ENCODE peak calls at places on chromosomes 4 and X, in nine cellular contexts. Q, D, N, J, W, F, Z, V and R are unnamed samples.

GRCh38 chr4:1041147-1041935 is 29.9 kb downstream of the FGFRL1 start:
- DNase-seq in Q (peak; percentile 34), D (no peak), N (no peak), J (no peak), W (no peak), F (no peak), Z (no peak), V (peak; percentile 26), R (no peak)

GRCh38 chr4:120083152-120083551 is 16.5 kb upstream of the MAD2L1 start:
- DNase-seq in Q (no peak), D (no peak), N (no peak), J (no peak), W (no peak), F (no peak), Z (no peak), V (no peak), R (no peak)

GRCh38 chrX:27964432-27964831 is 16.8 kb downstream of the DCAF8L1 start:
- DNase-seq in Q (no peak), D (no peak), N (no peak), J (no peak), W (no peak), F (no peak), Z (no peak), V (no peak), R (no peak)

GRCh38 chr4:41205130-41205529 is 9.2 kb downstream of the APBB2 start:
- DNase-seq in Q (no peak), D (no peak), N (no peak), J (no peak), W (no peak), F (no peak), Z (no peak), V (no peak), R (no peak)

GRCh38 chr4:64079316-64079715 is 329.9 kb downstream of the TECRL start:
- DNase-seq in Q (no peak), D (no peak), N (no peak), J (no peak), W (no peak), F (no peak), Z (no peak), V (no peak), R (no peak)

GRCh38 chrX:71100581-71101505 is 5.2 kb downstream of the FOXO4 start:
- DNase-seq in Q (no peak), D (peak; percentile 52), N (peak; percentile 18), J (no peak), W (no peak), F (no peak), Z (no peak), V (no peak), R (no peak)

GRCh38 chr4:69718376-69719293 is 41.8 kb downstream of the SULT1B1 start:
- DNase-seq in Q (peak; percentile 19), D (no peak), N (no peak), J (no peak), W (no peak), F (no peak), Z (no peak), V (peak; percentile 8), R (no peak)

GRCh38 chr4:176729489-176729888 is 63.2 kb downstream of the VEGFC start:
- DNase-seq in Q (peak; percentile 46), D (no peak), N (no peak), J (no peak), W (no peak), F (no peak), Z (no peak), V (no peak), R (no peak)

GRCh38 chrX:53682885-53683555 is 3.5 kb downstream of the HUWE1 start:
- DNase-seq in Q (peak; percentile 50), D (peak; percentile 60), N (peak; percentile 16), J (peak; percentile 17), W (peak; percentile 58), F (peak; percentile 65), Z (no peak), V (peak; percentile 82), R (peak; percentile 32)

GRCh38 chrX:72316408-72317079 is 10.8 kb upstream of the CITED1 start:
- DNase-seq in Q (no peak), D (no peak), N (no peak), J (no peak), W (no peak), F (no peak), Z (no peak), V (no peak), R (no peak)

GRCh38 chrX:123993326-123993725 is 31.8 kb downstream of the STAG2 start:
- DNase-seq in Q (peak; percentile 81), D (no peak), N (no peak), J (no peak), W (no peak), F (no peak), Z (no peak), V (peak; percentile 80), R (no peak)

GRCh38 chr4:30720656-30721352 is 635 bp downstream of the PCDH7 start:
- DNase-seq in Q (peak; percentile 61), D (no peak), N (no peak), J (no peak), W (peak; percentile 74), F (peak; percentile 73), Z (no peak), V (peak; percentile 79), R (no peak)

GRCh38 chr4:34921391-34921790 is 1322.9 kb downstream of the ARAP2 start:
- DNase-seq in Q (no peak), D (no peak), N (no peak), J (no peak), W (no peak), F (no peak), Z (no peak), V (no peak), R (no peak)

DNA sequence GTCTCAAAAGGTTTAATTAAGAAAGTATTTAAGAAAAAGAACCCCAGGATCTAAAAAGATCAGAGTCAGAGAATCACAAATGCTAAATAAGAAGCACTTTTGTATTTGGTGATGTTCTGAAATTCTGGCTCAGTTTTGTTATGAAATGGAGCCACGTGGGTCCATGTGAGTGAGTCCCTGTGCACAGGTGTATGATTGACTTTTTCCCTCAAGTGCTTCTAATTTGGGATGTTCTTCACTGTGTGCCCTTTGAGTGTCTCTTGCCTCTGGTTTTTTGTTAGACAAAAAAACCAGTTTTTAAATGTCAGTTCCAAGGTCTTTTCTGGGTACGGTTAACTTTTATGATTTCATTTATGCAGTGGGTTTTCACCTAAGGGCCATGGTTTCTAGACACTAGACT is 44.4 kb downstream of the REPS2 start:
- DNase-seq in Q (no peak), D (no peak), N (no peak), J (no peak), W (no peak), F (no peak), Z (no peak), V (no peak), R (no peak)
- H3K9me3 ChIP-seq in Q (no peaks in the 10 kb centered on the region), D (no peaks in the 10 kb centered on the region), N (no peaks in the 10 kb centered on the region), J (no peaks in the 10 kb centered on the region), W (no peaks in the 10 kb centered on the region), F (no peaks in the 10 kb centered on the region), Z (no peaks in the 10 kb centered on the region), V (no peaks in the 10 kb centered on the region), R (no peaks in the 10 kb centered on the region)

DNA sequence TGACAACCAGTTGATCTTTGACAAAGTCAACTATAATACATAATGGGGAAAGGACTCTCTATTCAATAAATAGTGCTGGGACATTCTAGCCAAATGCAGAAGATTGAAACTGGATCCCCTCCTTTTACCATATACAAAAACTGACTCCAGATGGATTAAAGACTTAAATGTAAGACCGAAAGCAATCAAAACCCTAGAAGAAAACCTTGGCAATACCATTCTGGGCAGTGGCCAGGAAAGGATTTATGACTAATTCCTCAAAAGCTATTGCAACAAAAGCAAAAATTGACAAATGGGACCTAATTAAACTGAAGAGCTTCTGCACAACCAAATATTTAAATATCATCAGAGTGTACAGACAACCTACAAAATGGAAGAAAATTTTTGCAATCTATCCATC is 185.1 kb downstream of the NPNT start:
- DNase-seq in Q (peak; percentile 7), D (no peak), N (no peak), J (no peak), W (no peak), F (no peak), Z (no peak), V (no peak), R (no peak)
- H3K9me3 ChIP-seq in Q (no peaks in the 10 kb centered on the region), D (peaks cover 3% of the 10 kb centered on the region), N (peaks cover 6% of the 10 kb centered on the region), J (peaks cover 34% of the 10 kb centered on the region), W (no peaks in the 10 kb centered on the region), F (no peaks in the 10 kb centered on the region), Z (no peaks in the 10 kb centered on the region), V (peaks cover 40% of the 10 kb centered on the region), R (peaks cover 6% of the 10 kb centered on the region)

GRCh38 chrX:54933150-54933826 is 12.7 kb downstream of the TRO start:
- DNase-seq in Q (no peak), D (no peak), N (no peak), J (no peak), W (no peak), F (no peak), Z (no peak), V (no peak), R (no peak)

GRCh38 chrX:54937416-54937815 is 16.8 kb downstream of the TRO start:
- DNase-seq in Q (no peak), D (no peak), N (no peak), J (no peak), W (no peak), F (no peak), Z (no peak), V (no peak), R (no peak)

GRCh38 chrX:54934890-54935289 is 14.3 kb downstream of the TRO start:
- DNase-seq in Q (no peak), D (no peak), N (no peak), J (no peak), W (no peak), F (no peak), Z (no peak), V (no peak), R (no peak)

GRCh38 chrX:54931107-54931506 is 10.5 kb downstream of the TRO start:
- DNase-seq in Q (no peak), D (no peak), N (no peak), J (no peak), W (no peak), F (no peak), Z (no peak), V (no peak), R (no peak)

GRCh38 chrX:54934058-54934457 is 13.4 kb downstream of the TRO start:
- DNase-seq in Q (no peak), D (no peak), N (no peak), J (no peak), W (no peak), F (no peak), Z (no peak), V (no peak), R (no peak)
- H3K9me3 ChIP-seq in Q (no peaks in the 10 kb centered on the region), D (no peaks in the 10 kb centered on the region), N (no peaks in the 10 kb centered on the region), J (no peaks in the 10 kb centered on the region), W (no peaks in the 10 kb centered on the region), F (no peaks in the 10 kb centered on the region), Z (no peaks in the 10 kb centered on the region), V (no peaks in the 10 kb centered on the region), R (peaks cover 4% of the 10 kb centered on the region)

GRCh38 chr4:154384012-154384411 is 107.6 kb downstream of the DCHS2 start:
- DNase-seq in Q (no peak), D (no peak), N (no peak), J (no peak), W (no peak), F (no peak), Z (no peak), V (no peak), R (no peak)
- H3K9me3 ChIP-seq in Q (no peaks in the 10 kb centered on the region), D (no peaks in the 10 kb centered on the region), N (no peaks in the 10 kb centered on the region), J (no peaks in the 10 kb centered on the region), W (no peaks in the 10 kb centered on the region), F (no peaks in the 10 kb centered on the region), Z (no peaks in the 10 kb centered on the region), V (peaks cover 3% of the 10 kb centered on the region), R (no peaks in the 10 kb centered on the region)

GRCh38 chr4:19936471-19936870 is 315.2 kb upstream of the SLIT2 start:
- DNase-seq in Q (peak; percentile 88), D (no peak), N (no peak), J (no peak), W (no peak), F (no peak), Z (no peak), V (peak; percentile 58), R (no peak)
- H3K9me3 ChIP-seq in Q (no peaks in the 10 kb centered on the region), D (no peaks in the 10 kb centered on the region), N (no peaks in the 10 kb centered on the region), J (no peaks in the 10 kb centered on the region), W (no peaks in the 10 kb centered on the region), F (no peaks in the 10 kb centered on the region), Z (no peaks in the 10 kb centered on the region), V (no peaks in the 10 kb centered on the region), R (no peaks in the 10 kb centered on the region)